ENCODE peak calls at places on chromosomes 6 and 20, in four cellular contexts. One of them, this sample, is unnamed.

GRCh38 chr6:115001726-115002436 is 659.1 kb upstream of the HS3ST5 start:
- DNase-seq in suprapubic skin: no peak
- DNase-seq in lung: no peak
- DNase-seq in tibial nerve: no peak
- DNase-seq in this sample: no peak

GRCh38 chr6:122323361-122323760 is 76.1 kb upstream of the HSF2 start:
- DNase-seq in tibial nerve: no peak
- DNase-seq in lung: no peak
- DNase-seq in suprapubic skin: no peak
- DNase-seq in this sample: no peak

GRCh38 chr6:121652726-121653623 is 217.5 kb downstream of the GJA1 start:
- DNase-seq in lung: no peak
- DNase-seq in tibial nerve: no peak
- DNase-seq in suprapubic skin: no peak
- DNase-seq in this sample: no peak

GRCh38 chr6:14159090-14159489 is 41.5 kb downstream of the CD83 start:
- DNase-seq in lung: no peak
- DNase-seq in tibial nerve: no peak
- DNase-seq in suprapubic skin: no peak
- DNase-seq in this sample: no peak

GRCh38 chr6:165791306-165791705 is 128.3 kb upstream of the PDE10A start:
- DNase-seq in tibial nerve: no peak
- DNase-seq in lung: peak; percentile 4
- DNase-seq in suprapubic skin: no peak
- DNase-seq in this sample: no peak

GRCh38 chr20:8654486-8654885 is 414.4 kb upstream of the PLCB4 start:
- DNase-seq in tibial nerve: no peak
- DNase-seq in suprapubic skin: no peak
- DNase-seq in lung: no peak
- DNase-seq in this sample: no peak

GRCh38 chr6:43880236-43881120 is 110.5 kb downstream of the VEGFA start:
- DNase-seq in tibial nerve: no peak
- DNase-seq in suprapubic skin: no peak
- DNase-seq in lung: no peak
- DNase-seq in this sample: no peak

GRCh38 chr6:12939314-12939713 is 222.7 kb downstream of the PHACTR1 start:
- DNase-seq in suprapubic skin: no peak
- DNase-seq in tibial nerve: no peak
- DNase-seq in lung: no peak
- DNase-seq in this sample: no peak

GRCh38 chr6:139613496-139613895 is 239.0 kb upstream of the CITED2 start:
- DNase-seq in tibial nerve: no peak
- DNase-seq in lung: no peak
- DNase-seq in suprapubic skin: no peak
- DNase-seq in this sample: no peak

GRCh38 chr6:71388846-71389543 is 100.4 kb downstream of the OGFRL1 start:
- DNase-seq in lung: no peak
- DNase-seq in suprapubic skin: no peak
- DNase-seq in tibial nerve: no peak
- DNase-seq in this sample: no peak
- H3K4me1 ChIP-seq in lung: peaks cover 33% of the 10 kb centered on the region
- H3K4me1 ChIP-seq in suprapubic skin: peaks cover 35% of the 10 kb centered on the region
- H3K4me1 ChIP-seq in tibial nerve: peaks cover 18% of the 10 kb centered on the region
- H3K4me1 ChIP-seq in this sample: no peaks in the 10 kb centered on the region

DNA sequence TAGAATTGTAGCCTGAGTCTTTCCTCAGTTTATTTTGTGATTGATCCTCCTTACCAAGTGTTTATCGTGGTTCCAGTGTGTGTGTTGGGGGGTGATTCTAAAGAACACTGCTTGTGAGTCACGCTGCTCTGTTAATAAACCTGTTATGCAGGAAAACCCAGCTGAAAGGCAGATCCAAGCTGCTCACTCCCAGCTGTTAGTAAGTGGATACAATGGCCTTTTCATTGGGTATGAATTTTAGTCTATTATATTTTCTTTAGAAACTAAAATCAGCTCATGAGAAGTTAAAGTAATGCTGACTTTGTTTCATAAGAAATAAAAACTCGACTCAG is 12.2 kb upstream of the DSTN start:
- DNase-seq in suprapubic skin: no peak
- DNase-seq in tibial nerve: no peak
- DNase-seq in lung: peak; percentile 47
- DNase-seq in this sample: no peak
- H3K4me3 ChIP-seq in suprapubic skin: peak overlapping the region; percentile 19
- H3K4me3 ChIP-seq in tibial nerve: no peak overlapping the region
- H3K4me3 ChIP-seq in lung: no peak overlapping the region
- H3K4me3 ChIP-seq in this sample: peak overlapping the region; percentile 28

GRCh38 chr6:33317668-33318425 is at the start of gene ZBTB22:
- DNase-seq in tibial nerve: peak; percentile 99
- DNase-seq in suprapubic skin: peak; percentile 100
- DNase-seq in lung: peak; percentile 99
- DNase-seq in this sample: peak; percentile 100

GRCh38 chr6:33317418-33317667 is 201 bp downstream of the ZBTB22 start:
- DNase-seq in suprapubic skin: peak; percentile 87
- DNase-seq in lung: no peak
- DNase-seq in tibial nerve: no peak
- DNase-seq in this sample: no peak

GRCh38 chr6:33319939-33320314 is 2.4 kb upstream of the ZBTB22 start:
- DNase-seq in tibial nerve: no peak
- DNase-seq in lung: no peak
- DNase-seq in suprapubic skin: no peak
- DNase-seq in this sample: no peak

GRCh38 chr6:33316603-33317417 is 734 bp downstream of the ZBTB22 start:
- DNase-seq in tibial nerve: no peak
- DNase-seq in lung: no peak
- DNase-seq in suprapubic skin: peak; percentile 76
- DNase-seq in this sample: no peak

DNA sequence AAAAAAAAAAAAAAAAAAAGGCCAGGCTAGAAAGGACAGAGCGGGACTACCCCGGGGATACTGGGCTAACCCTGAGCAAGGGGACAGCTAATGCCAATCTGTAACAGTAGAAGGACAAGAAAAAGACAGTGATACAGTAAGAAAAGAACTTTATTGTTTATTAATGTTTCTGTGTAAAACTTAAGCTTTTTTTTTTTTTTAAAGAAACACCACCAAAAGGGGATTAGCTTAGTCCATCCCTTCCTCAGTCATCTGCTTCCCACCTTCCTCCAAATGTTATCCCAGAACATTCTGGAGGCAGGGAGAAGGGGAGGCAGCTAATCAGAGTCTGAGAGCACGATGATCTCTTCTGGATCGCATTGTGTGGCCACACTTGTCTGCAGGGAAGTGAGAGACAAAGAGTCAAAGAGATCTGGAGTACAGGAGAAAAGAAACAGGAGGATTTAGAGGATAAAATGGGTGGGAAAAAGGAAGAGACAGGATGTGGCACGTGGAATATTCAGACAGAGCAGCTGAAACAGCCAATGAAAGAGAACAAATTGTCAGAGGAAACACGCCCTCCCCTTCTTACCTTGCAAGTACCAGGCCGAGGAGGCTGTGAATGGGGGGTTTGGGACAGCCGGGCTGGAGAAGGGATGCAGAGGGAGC is 1.0 kb upstream of the ZBTB22 start:
- DNase-seq in lung: no peak
- DNase-seq in suprapubic skin: no peak
- DNase-seq in tibial nerve: no peak
- DNase-seq in this sample: no peak
- H3K4me1 ChIP-seq in lung: peaks cover 12% of the 10 kb centered on the region
- H3K4me1 ChIP-seq in suprapubic skin: peaks cover 73% of the 10 kb centered on the region
- H3K4me1 ChIP-seq in tibial nerve: peaks cover 44% of the 10 kb centered on the region
- H3K4me1 ChIP-seq in this sample: peaks cover 24% of the 10 kb centered on the region

DNA sequence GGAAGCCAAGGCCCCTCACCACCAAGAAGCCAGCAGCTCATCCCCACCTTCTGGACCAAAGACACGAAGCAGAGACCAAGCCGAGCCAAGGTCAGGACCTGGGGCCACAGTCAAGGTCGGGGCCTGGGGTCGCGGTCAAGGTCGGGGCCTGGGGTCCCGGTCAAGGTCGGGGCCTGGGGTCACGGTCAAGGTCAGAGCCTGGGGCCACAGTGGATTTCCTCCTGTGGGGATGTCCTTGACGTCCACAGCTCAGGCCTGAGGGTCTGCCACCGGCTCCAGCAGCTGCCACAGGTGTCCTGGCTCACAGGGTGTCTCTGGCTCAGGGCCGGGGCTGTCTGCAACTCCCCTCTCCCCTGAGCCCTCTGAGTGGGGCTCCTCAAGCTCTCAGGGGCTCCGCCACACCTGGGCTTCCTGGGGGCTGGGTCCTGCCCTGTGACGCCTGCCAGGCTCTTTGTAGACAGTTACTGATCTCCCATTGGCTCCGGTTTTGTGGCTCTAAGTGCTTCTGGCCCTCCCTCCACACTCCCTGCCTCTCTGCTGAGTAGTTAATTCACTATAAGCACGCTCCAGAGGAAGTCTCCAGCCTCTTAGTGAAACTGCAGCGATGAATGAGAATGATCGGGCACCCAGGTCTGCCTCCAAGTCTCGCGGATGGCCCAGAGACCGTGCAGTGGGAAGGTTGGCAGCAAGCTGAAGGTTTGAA is 5.7 kb upstream of the CHRNA4 start:
- DNase-seq in suprapubic skin: no peak
- DNase-seq in lung: no peak
- DNase-seq in tibial nerve: no peak
- DNase-seq in this sample: no peak
- H3K4me3 ChIP-seq in suprapubic skin: no peak overlapping the region
- H3K4me3 ChIP-seq in lung: no peak overlapping the region
- H3K4me3 ChIP-seq in tibial nerve: no peak overlapping the region
- H3K4me3 ChIP-seq in this sample: no peak overlapping the region

GRCh38 chr20:4065405-4065841 is 50.1 kb upstream of the RNF24 start:
- DNase-seq in lung: no peak
- DNase-seq in suprapubic skin: no peak
- DNase-seq in tibial nerve: no peak
- DNase-seq in this sample: no peak
- H3K4me1 ChIP-seq in lung: peaks cover 4% of the 10 kb centered on the region
- H3K4me1 ChIP-seq in suprapubic skin: peaks cover 78% of the 10 kb centered on the region
- H3K4me1 ChIP-seq in tibial nerve: peaks cover 21% of the 10 kb centered on the region
- H3K4me1 ChIP-seq in this sample: peaks cover 27% of the 10 kb centered on the region

GRCh38 chr6:146355521-146356100 is 188.0 kb upstream of the RAB32 start:
- DNase-seq in lung: no peak
- DNase-seq in tibial nerve: no peak
- DNase-seq in suprapubic skin: no peak
- DNase-seq in this sample: no peak

GRCh38 chr6:146357578-146358340 is 185.9 kb upstream of the RAB32 start:
- DNase-seq in tibial nerve: no peak
- DNase-seq in suprapubic skin: no peak
- DNase-seq in lung: no peak
- DNase-seq in this sample: no peak

GRCh38 chr6:146359123-146359522 is 184.5 kb upstream of the RAB32 start:
- DNase-seq in lung: no peak
- DNase-seq in tibial nerve: no peak
- DNase-seq in suprapubic skin: no peak
- DNase-seq in this sample: no peak

GRCh38 chr6:146361367-146361924 is 182.2 kb upstream of the RAB32 start:
- DNase-seq in tibial nerve: no peak
- DNase-seq in lung: no peak
- DNase-seq in suprapubic skin: no peak
- DNase-seq in this sample: no peak

GRCh38 chr6:146358341-146359046 is 185.1 kb upstream of the RAB32 start:
- DNase-seq in tibial nerve: no peak
- DNase-seq in suprapubic skin: no peak
- DNase-seq in lung: no peak
- DNase-seq in this sample: no peak
- H3K4me3 ChIP-seq in tibial nerve: no peak overlapping the region
- H3K4me3 ChIP-seq in suprapubic skin: no peak overlapping the region
- H3K4me3 ChIP-seq in lung: no peak overlapping the region
- H3K4me3 ChIP-seq in this sample: no peak overlapping the region

DNA sequence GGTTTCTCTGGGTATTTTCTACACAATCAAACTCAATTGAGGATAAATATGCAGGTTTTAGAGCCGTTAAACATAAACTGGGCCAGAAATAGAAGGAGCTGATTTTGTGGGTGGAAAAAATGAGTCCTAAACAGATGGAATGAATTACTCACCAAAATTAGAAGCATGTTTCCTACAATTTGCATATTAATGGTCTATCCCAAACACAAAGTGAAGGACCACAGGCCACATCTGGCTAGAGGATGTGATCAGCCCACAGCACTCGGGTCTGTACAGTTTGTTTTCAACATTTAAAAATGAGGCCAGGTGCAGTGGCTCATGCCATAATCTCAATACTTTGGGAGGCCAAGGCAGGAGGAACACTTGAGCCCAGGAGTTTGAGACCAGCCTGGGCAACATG is 296.3 kb downstream of the PREX1 start:
- DNase-seq in lung: no peak
- DNase-seq in tibial nerve: no peak
- DNase-seq in suprapubic skin: no peak
- DNase-seq in this sample: no peak
- H3K4me1 ChIP-seq in lung: no peaks in the 10 kb centered on the region
- H3K4me1 ChIP-seq in tibial nerve: no peaks in the 10 kb centered on the region
- H3K4me1 ChIP-seq in suprapubic skin: no peaks in the 10 kb centered on the region
- H3K4me1 ChIP-seq in this sample: no peaks in the 10 kb centered on the region

GRCh38 chr6:47027315-47027714 is 14.8 kb downstream of the ADGRF1 start:
- DNase-seq in suprapubic skin: no peak
- DNase-seq in lung: no peak
- DNase-seq in tibial nerve: no peak
- DNase-seq in this sample: no peak

GRCh38 chr6:47019941-47020340 is 22.2 kb downstream of the ADGRF1 start:
- DNase-seq in suprapubic skin: no peak
- DNase-seq in lung: no peak
- DNase-seq in tibial nerve: no peak
- DNase-seq in this sample: no peak

GRCh38 chr6:47026679-47027078 is 15.5 kb downstream of the ADGRF1 start:
- DNase-seq in tibial nerve: no peak
- DNase-seq in suprapubic skin: no peak
- DNase-seq in lung: no peak
- DNase-seq in this sample: no peak

GRCh38 chr6:47028835-47029360 is 13.2 kb downstream of the ADGRF1 start:
- DNase-seq in tibial nerve: no peak
- DNase-seq in suprapubic skin: no peak
- DNase-seq in lung: no peak
- DNase-seq in this sample: no peak

DNA sequence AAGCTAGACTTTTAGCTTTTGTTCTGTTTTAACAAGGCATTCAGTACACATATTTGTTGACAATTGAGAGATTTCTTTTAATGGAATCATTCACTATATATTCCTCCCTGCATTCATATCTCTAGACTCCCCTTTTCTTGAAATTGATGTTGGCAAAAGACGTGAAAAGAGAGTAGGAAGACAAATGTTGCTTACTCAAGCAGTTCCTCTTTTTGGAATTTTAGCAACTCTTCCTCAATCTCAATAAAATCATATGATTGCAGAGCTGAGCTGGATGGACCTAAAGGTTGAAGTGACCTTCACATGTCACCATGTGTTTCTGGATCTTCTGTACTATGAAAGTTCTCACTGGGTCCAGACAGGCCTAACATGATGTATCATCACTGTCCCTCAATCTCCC is 18.6 kb downstream of the ADGRF1 start:
- DNase-seq in lung: no peak
- DNase-seq in tibial nerve: no peak
- DNase-seq in suprapubic skin: no peak
- DNase-seq in this sample: no peak
- H3K4me3 ChIP-seq in lung: no peak overlapping the region
- H3K4me3 ChIP-seq in tibial nerve: no peak overlapping the region
- H3K4me3 ChIP-seq in suprapubic skin: no peak overlapping the region
- H3K4me3 ChIP-seq in this sample: no peak overlapping the region

GRCh38 chr20:62376112-62377063 is 9.3 kb upstream of the LAMA5 start:
- DNase-seq in tibial nerve: no peak
- DNase-seq in suprapubic skin: no peak
- DNase-seq in lung: peak; percentile 56
- DNase-seq in this sample: no peak
- H3K4me1 ChIP-seq in tibial nerve: peaks cover 23% of the 10 kb centered on the region
- H3K4me1 ChIP-seq in suprapubic skin: peaks cover 63% of the 10 kb centered on the region
- H3K4me1 ChIP-seq in lung: no peaks in the 10 kb centered on the region
- H3K4me1 ChIP-seq in this sample: peaks cover 16% of the 10 kb centered on the region

This sample was measured in ascending aorta.